ENCODE peak calls at places on chromosome 9, in seven cellular contexts. P is ovary; E is CD8-positive, alpha-beta memory T cell; V is K562; Z is fibroblast of lung; M is CD4-positive, alpha-beta memory T cell; N is heart left ventricle. X is an unnamed sample. For H3K4me1 and H3K27me3, the result is how much of the 10 kb centered on the place peaks cover.

GRCh38 chr9:6024035-6024554 is 8.7 kb upstream of the RANBP6 start:
- DNase-seq in P (no peak), E (peak), V (peak), Z (no peak), M (peak), N (no peak), X (no peak)

GRCh38 chr9:16884952-16885513 is 14.6 kb upstream of the BNC2 start:
- DNase-seq in P (no peak), E (no peak), V (no peak), Z (peak), M (no peak), N (no peak), X (no peak)

GRCh38 chr9:1738511-1739100 is 276.5 kb upstream of the SMARCA2 start:
- DNase-seq in P (no peak), E (no peak), V (no peak), Z (no peak), M (no peak), N (no peak), X (no peak)

GRCh38 chr9:119322137-119322695 is 47.0 kb downstream of the BRINP1 start:
- DNase-seq in P (peak), E (no peak), V (no peak), Z (peak), M (no peak), N (peak), X (no peak)

GRCh38 chr9:125377584-125378250 is 116.1 kb downstream of the GAPVD1 start:
- DNase-seq in P (no peak), E (no peak), V (no peak), Z (no peak), M (no peak), N (no peak), X (no peak)

GRCh38 chr9:129177443-129177790 is 644 bp downstream of the IER5L start:
- DNase-seq in P (no peak), E (no peak), V (no peak), Z (no peak), M (no peak), N (no peak), X (no peak)

GRCh38 chr9:114348906-114349482 is 19.3 kb downstream of the ORM2 start:
- DNase-seq in P (peak), E (peak), V (peak), Z (peak), M (peak), N (no peak), X (peak)

GRCh38 chr9:74357577-74357976 is 139.6 kb upstream of the RORB start:
- DNase-seq in P (no peak), E (no peak), V (no peak), Z (no peak), M (no peak), N (no peak), X (no peak)

GRCh38 chr9:113376634-113377531 is at the start of gene HDHD3:
- DNase-seq in P (peak), E (peak), V (peak), Z (peak), M (peak), N (peak), X (peak)

GRCh38 chr9:18124760-18125159 is 349.2 kb upstream of the ADAMTSL1 start:
- DNase-seq in P (no peak), E (no peak), V (no peak), Z (peak), M (no peak), N (no peak), X (no peak)

GRCh38 chr9:6414291-6414690 is 1.3 kb downstream of the UHRF2 start:
- DNase-seq in P (no peak), E (no peak), V (peak), Z (peak), M (no peak), N (no peak), X (no peak)

GRCh38 chr9:82313697-82314096 is 325.1 kb downstream of the SPATA31D1 start:
- DNase-seq in P (no peak), E (no peak), V (no peak), Z (no peak), M (no peak), N (no peak), X (no peak)

GRCh38 chr9:88953401-88954029 is 37.8 kb upstream of the S1PR3 start:
- DNase-seq in P (no peak), E (no peak), V (no peak), Z (peak), M (no peak), N (no peak), X (no peak)

GRCh38 chr9:16918920-16919319 is 48.5 kb upstream of the BNC2 start:
- DNase-seq in P (no peak), E (no peak), V (no peak), Z (no peak), M (no peak), N (no peak), X (no peak)

GRCh38 chr9:134418986-134419683 is 92.9 kb downstream of the RXRA start:
- DNase-seq in P (peak), E (no peak), V (no peak), Z (no peak), M (no peak), N (no peak), X (no peak)

GRCh38 chr9:6931913-6932312 is 174.1 kb downstream of the KDM4C start:
- DNase-seq in P (peak), E (no peak), V (peak), Z (peak), M (no peak), N (no peak), X (no peak)

GRCh38 chr9:4821133-4821532 is 28.4 kb downstream of the RCL1 start:
- DNase-seq in P (no peak), E (no peak), V (no peak), Z (no peak), M (no peak), N (no peak), X (no peak)

GRCh38 chr9:110638381-110638954 is 30.1 kb upstream of the MUSK start:
- DNase-seq in P (no peak), E (no peak), V (no peak), Z (no peak), M (no peak), N (no peak), X (no peak)

GRCh38 chr9:89544280-89544664 is 46.4 kb upstream of the SEMA4D start:
- DNase-seq in P (no peak), E (no peak), V (no peak), Z (no peak), M (no peak), N (no peak), X (no peak)

GRCh38 chr9:86557063-86557766 is 203.0 kb upstream of the TUT7 start:
- DNase-seq in P (peak), E (no peak), V (no peak), Z (peak), M (no peak), N (no peak), X (no peak)

GRCh38 chr9:91599564-91599963 is 175.9 kb upstream of the NFIL3 start:
- DNase-seq in P (no peak), E (no peak), V (no peak), Z (no peak), M (no peak), N (no peak), X (no peak)

GRCh38 chr9:115341401-115341800 is 223.4 kb upstream of the TNC start:
- DNase-seq in P (no peak), E (no peak), V (no peak), Z (no peak), M (no peak), N (no peak), X (no peak)

GRCh38 chr9:33620738-33621439 is 96.8 kb downstream of the ANKRD18B start:
- DNase-seq in P (no peak), E (no peak), V (no peak), Z (peak), M (no peak), N (no peak), X (no peak)

GRCh38 chr9:128911529-128912035 is 9.2 kb upstream of the PHYHD1 start:
- DNase-seq in P (no peak), E (no peak), V (peak), Z (peak), M (no peak), N (peak), X (no peak)

GRCh38 chr9:137522746-137523455 is 27.3 kb downstream of the PNPLA7 start:
- DNase-seq in P (no peak), E (peak), V (no peak), Z (no peak), M (no peak), N (no peak), X (no peak)
- H3K4me1 ChIP-seq in P (under half), E (under half), V (under half), Z (under half), M (under half), N (under half), X (under half)

GRCh38 chr9:132499251-132499650 is 83.2 kb upstream of the BARHL1 start:
- DNase-seq in P (no peak), E (no peak), V (no peak), Z (no peak), M (no peak), N (no peak), X (no peak)

GRCh38 chr9:132498811-132499210 is 83.6 kb upstream of the BARHL1 start:
- DNase-seq in P (no peak), E (no peak), V (no peak), Z (peak), M (no peak), N (no peak), X (no peak)

GRCh38 chr9:132502480-132502879 is 79.9 kb upstream of the BARHL1 start:
- DNase-seq in P (no peak), E (no peak), V (no peak), Z (no peak), M (no peak), N (no peak), X (no peak)

GRCh38 chr9:132497731-132498130 is 84.7 kb upstream of the BARHL1 start:
- DNase-seq in P (no peak), E (no peak), V (no peak), Z (no peak), M (no peak), N (no peak), X (no peak)

GRCh38 chr9:132500193-132500592 is 82.2 kb upstream of the BARHL1 start:
- DNase-seq in P (no peak), E (no peak), V (no peak), Z (no peak), M (no peak), N (no peak), X (no peak)
- H3K27me3 ChIP-seq in P (under half), E (under half), V (half or more), Z (under half), M (under half), N (under half), X (under half)

DNA sequence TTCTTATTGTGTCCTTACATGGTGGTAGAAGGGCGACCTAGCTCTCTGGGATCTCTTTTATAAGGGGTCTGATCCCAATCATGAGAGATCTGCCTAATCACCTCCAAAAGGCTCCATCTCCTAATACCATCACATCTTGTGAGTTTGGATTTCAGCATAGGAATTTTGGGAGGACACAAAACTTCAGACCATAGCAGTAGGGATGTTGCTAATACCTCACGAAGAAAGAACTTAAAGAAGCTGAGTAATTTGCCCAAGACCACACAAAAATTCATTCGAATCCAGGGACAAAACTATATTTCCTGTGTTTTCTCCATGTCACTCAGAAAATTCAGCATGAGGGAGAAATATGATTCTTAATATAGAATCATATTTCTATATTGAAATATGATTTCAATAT is 32.7 kb downstream of the MTAP start:
- DNase-seq in P (no peak), E (no peak), V (no peak), Z (peak), M (no peak), N (no peak), X (no peak)
- H3K4me1 ChIP-seq in P (under half), E (under half), V (under half), Z (under half), M (under half), N (under half), X (under half)

DNA sequence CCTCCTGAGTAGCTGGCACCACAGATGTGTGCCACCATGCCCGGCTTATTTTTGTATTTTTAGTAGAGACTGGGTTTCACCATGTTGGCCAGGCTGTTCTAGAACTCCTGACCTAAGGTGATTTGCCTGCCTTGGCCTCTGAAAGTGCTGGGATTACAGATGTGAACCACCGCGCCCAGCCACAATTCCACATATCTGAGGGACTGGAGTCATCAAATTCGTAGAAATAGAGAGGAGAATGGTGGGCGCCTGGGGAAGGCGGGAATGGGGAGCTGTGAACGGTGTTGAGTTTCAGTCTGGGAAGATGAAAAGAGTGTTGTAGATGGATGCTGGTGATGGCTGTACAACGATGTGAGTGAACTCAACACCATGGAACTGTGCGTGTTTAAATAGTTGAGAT is 1.9 kb upstream of the ABO start:
- DNase-seq in P (no peak), E (no peak), V (no peak), Z (no peak), M (no peak), N (no peak), X (no peak)
- H3K27me3 ChIP-seq in P (under half), E (under half), V (under half), Z (under half), M (under half), N (under half), X (under half)

DNA sequence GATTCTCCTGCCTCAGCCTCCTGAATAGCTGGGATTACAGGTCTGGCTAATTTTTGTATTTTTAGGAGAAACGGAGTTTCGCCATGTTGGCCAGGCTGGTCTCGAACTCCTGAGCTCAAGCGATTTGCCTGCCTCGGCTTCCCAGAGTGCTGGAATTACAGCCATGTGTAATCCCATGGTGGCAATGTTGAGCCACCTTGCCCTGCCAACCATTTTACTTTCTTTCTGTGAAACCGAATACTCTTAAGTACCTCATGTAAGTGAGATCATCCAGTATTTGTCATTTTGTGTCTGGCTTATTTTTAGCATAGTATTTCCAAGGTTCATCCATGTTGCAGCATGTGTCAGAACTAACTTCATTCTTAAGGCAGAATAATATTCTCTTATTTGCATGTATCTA is 8.2 kb downstream of the PRRC2B start:
- DNase-seq in P (no peak), E (no peak), V (no peak), Z (peak), M (no peak), N (no peak), X (no peak)
- H3K4me1 ChIP-seq in P (under half), E (half or more), V (under half), Z (under half), M (half or more), N (half or more), X (half or more)